ENCODE peak calls at places on chromosome 14, in five cellular contexts. X, L, O, T and V are unnamed samples.

GRCh38 chr14:101201535-101202125 is 298.1 kb upstream of the RTL1 start:
- DNase-seq in O (no peak), X (no peak), L (no peak), T (no peak), V (no peak)

GRCh38 chr14:72646861-72647528 is 246.9 kb downstream of the DPF3 start:
- DNase-seq in L (no peak), O (no peak), X (no peak), T (no peak), V (no peak)

GRCh38 chr14:97916669-97917068 is 1119.5 kb downstream of the VRK1 start:
- DNase-seq in L (no peak), X (no peak), T (no peak), O (no peak), V (no peak)

GRCh38 chr14:76546426-76547221 is 170.7 kb downstream of the ESRRB start:
- DNase-seq in X (peak), T (peak), O (no peak), L (peak), V (peak)

GRCh38 chr14:65103150-65103760 is 938 bp upstream of the MAX start:
- DNase-seq in X (peak), T (no peak), O (no peak), L (peak), V (peak)

GRCh38 chr14:35416108-35416750 is 11.7 kb upstream of the NFKBIA start:
- DNase-seq in T (no peak), O (peak), X (no peak), L (no peak), V (no peak)

GRCh38 chr14:76720382-76720813 is 40.9 kb upstream of the VASH1 start:
- DNase-seq in O (peak), X (peak), T (peak), L (peak), V (no peak)

GRCh38 chr14:75604979-75605825 is 26.8 kb downstream of the FLVCR2 start:
- DNase-seq in O (no peak), L (no peak), X (no peak), T (peak), V (no peak)

GRCh38 chr14:64478634-64479250 is 13.4 kb downstream of the AKAP5 start:
- DNase-seq in L (no peak), X (peak), O (no peak), T (no peak), V (peak)

GRCh38 chr14:96037891-96038557 is 1.1 kb upstream of the C14orf132 start:
- DNase-seq in T (no peak), L (no peak), X (peak), O (no peak), V (peak)

GRCh38 chr14:63204407-63205280 is at the start of gene RHOJ:
- DNase-seq in T (no peak), X (no peak), O (no peak), L (no peak), V (no peak)

GRCh38 chr14:30450620-30451019 is 108.3 kb upstream of the G2E3 start:
- DNase-seq in X (no peak), T (no peak), L (no peak), O (no peak), V (no peak)

GRCh38 chr14:100899841-100900771 is 3.4 kb downstream of the RTL1 start:
- DNase-seq in X (peak), T (peak), O (no peak), L (peak), V (no peak)

GRCh38 chr14:36451346-36452065 is 68.5 kb downstream of the NKX2-1 start:
- DNase-seq in O (no peak), L (no peak), X (no peak), T (no peak), V (no peak)

GRCh38 chr14:67525389-67525788 is 7.7 kb upstream of the PLEKHH1 start:
- DNase-seq in O (no peak), X (no peak), L (no peak), T (no peak), V (no peak)

GRCh38 chr14:98144964-98145363 is 1127.0 kb downstream of the BCL11B start:
- DNase-seq in X (no peak), T (no peak), O (no peak), L (no peak), V (no peak)

GRCh38 chr14:63760014-63760413 is 32.1 kb upstream of the SGPP1 start:
- DNase-seq in O (no peak), L (no peak), T (no peak), X (no peak), V (no peak)

GRCh38 chr14:75725481-75725880 is 64.4 kb downstream of the TTLL5 start:
- DNase-seq in O (no peak), X (no peak), T (no peak), L (no peak), V (no peak)

GRCh38 chr14:59391388-59391787 is 73.8 kb downstream of the GPR135 start:
- DNase-seq in O (no peak), L (no peak), T (no peak), X (no peak), V (no peak)

GRCh38 chr14:77238356-77238755 is 32.6 kb downstream of the NGB start:
- DNase-seq in T (no peak), O (no peak), X (no peak), L (no peak), V (no peak)

GRCh38 chr14:20631821-20632389 is 9.6 kb downstream of the OR6S1 start:
- DNase-seq in O (no peak), T (peak), L (peak), X (peak), V (peak)

GRCh38 chr14:93536945-93537344 is 106.2 kb downstream of the UNC79 start:
- DNase-seq in X (peak), O (no peak), L (peak), T (no peak), V (peak)

GRCh38 chr14:70641548-70642312 is at the start of gene TTC9:
- DNase-seq in T (peak), X (peak), L (no peak), O (no peak), V (no peak)

GRCh38 chr14:91223028-91223783 is 21.3 kb downstream of the GPR68 start:
- DNase-seq in T (no peak), X (no peak), O (no peak), L (no peak), V (no peak)

GRCh38 chr14:76500011-76500410 is 124.1 kb downstream of the ESRRB start:
- DNase-seq in X (no peak), L (no peak), T (no peak), O (no peak), V (no peak)

GRCh38 chr14:54784060-54784459 is 118.6 kb downstream of the GCH1 start:
- DNase-seq in T (no peak), L (no peak), X (no peak), O (no peak), V (no peak)

GRCh38 chr14:81400852-81401251 is 728 bp upstream of the STON2 start:
- DNase-seq in O (no peak), T (no peak), X (no peak), L (no peak), V (peak)

GRCh38 chr14:91996951-91997371 is 42.9 kb downstream of the TRIP11 start:
- DNase-seq in O (no peak), L (peak), T (peak), X (peak), V (peak)

GRCh38 chr14:104913413-104913812 is 11.3 kb upstream of the PLD4 start:
- DNase-seq in T (no peak), L (no peak), X (no peak), O (no peak), V (no peak)

GRCh38 chr14:90276627-90277367 is 20.4 kb downstream of the PSMC1 start:
- DNase-seq in X (no peak), L (no peak), O (no peak), T (no peak), V (no peak)

GRCh38 chr14:72961579-72962335 is 35.5 kb downstream of the DCAF4 start:
- DNase-seq in T (no peak), X (no peak), O (no peak), L (no peak), V (peak)

GRCh38 chr14:83799230-83799629 is 1730.7 kb upstream of the FLRT2 start:
- DNase-seq in O (no peak), X (no peak), L (no peak), T (no peak), V (no peak)

GRCh38 chr14:20223410-20223809 is at the start of gene OR11H6:
- DNase-seq in X (no peak), T (no peak), O (no peak), L (no peak), V (no peak)

GRCh38 chr14:77033622-77034521 is 5.4 kb upstream of the IRF2BPL start:
- DNase-seq in T (no peak), L (peak), O (peak), X (peak), V (peak)

GRCh38 chr14:91284791-91285548 is 40.5 kb upstream of the GPR68 start:
- DNase-seq in O (no peak), L (no peak), T (no peak), X (peak), V (no peak)

GRCh38 chr14:61575751-61576150 is 119.6 kb upstream of the HIF1A start:
- DNase-seq in X (no peak), L (no peak), O (no peak), T (no peak), V (no peak)

GRCh38 chr14:61577506-61577931 is 117.8 kb upstream of the HIF1A start:
- DNase-seq in T (no peak), O (no peak), X (peak), L (no peak), V (no peak)

GRCh38 chr14:61581955-61582615 is 113.2 kb upstream of the HIF1A start:
- DNase-seq in L (no peak), T (no peak), X (no peak), O (no peak), V (no peak)

GRCh38 chr14:61581340-61581739 is 114.0 kb upstream of the HIF1A start:
- DNase-seq in O (no peak), T (no peak), L (peak), X (no peak), V (no peak)

GRCh38 chr14:61578745-61579144 is 116.6 kb upstream of the HIF1A start:
- DNase-seq in O (no peak), L (no peak), X (no peak), T (no peak), V (no peak)
- TF ChIP-seq SMC3 in O (no peak), L (no peak), X (no peak), T (no peak), V (no peak)

GRCh38 chr14:32980887-32981501 is 42.3 kb downstream of the NPAS3 start:
- DNase-seq in T (no peak), X (no peak), O (no peak), L (no peak), V (no peak)
- TF ChIP-seq REST in T (no peak), X (no peak), O (no peak), L (no peak), V (no peak)

DNA sequence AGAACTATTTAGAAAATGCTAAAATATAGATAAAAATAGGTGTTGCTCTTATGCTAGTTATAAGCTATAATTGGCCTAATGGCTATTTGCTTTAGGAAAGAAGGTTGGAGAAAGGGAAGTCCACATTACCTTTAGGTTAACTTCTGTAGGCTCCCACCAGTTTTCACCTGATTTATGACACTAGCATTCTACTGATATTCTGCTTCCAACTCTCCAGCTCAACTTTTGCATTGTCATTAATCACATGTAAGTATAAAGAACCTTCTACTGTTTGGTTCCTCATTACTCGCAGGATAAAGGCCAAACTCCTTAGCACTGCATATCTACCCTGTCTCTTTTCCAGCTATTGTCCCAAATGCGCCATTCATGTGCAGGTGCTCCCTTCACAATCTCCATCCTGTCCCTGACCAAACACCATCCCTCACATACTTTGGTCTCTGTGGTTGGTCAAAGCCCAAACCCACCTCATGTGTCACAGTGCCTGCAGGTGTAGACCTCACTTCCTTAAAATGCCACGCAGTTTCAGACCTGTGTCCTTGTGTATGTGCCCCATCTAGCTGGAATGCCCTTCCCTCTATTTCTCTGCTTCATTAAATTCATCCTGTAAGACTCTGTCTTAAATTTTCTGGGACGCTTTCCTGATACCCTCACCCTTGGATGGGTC is 3.3 kb downstream of the DDHD1 start:
- DNase-seq in X (no peak), O (no peak), L (no peak), T (peak), V (no peak)
- TF ChIP-seq USF2 in X (no peak), O (no peak), L (no peak), T (no peak), V (no peak)

GRCh38 chr14:24741871-24742270 is 107.9 kb upstream of the GZMB start:
- DNase-seq in L (no peak), O (no peak), X (no peak), T (no peak), V (no peak)
- TF ChIP-seq SMC3 in L (no peak), O (no peak), X (no peak), T (no peak), V (no peak)

GRCh38 chr14:51789631-51790030 is 70.8 kb upstream of the GNG2 start:
- DNase-seq in O (no peak), L (no peak), X (no peak), T (no peak), V (no peak)

GRCh38 chr14:51787352-51787751 is 73.1 kb upstream of the GNG2 start:
- DNase-seq in O (no peak), L (no peak), T (no peak), X (no peak), V (no peak)

DNA sequence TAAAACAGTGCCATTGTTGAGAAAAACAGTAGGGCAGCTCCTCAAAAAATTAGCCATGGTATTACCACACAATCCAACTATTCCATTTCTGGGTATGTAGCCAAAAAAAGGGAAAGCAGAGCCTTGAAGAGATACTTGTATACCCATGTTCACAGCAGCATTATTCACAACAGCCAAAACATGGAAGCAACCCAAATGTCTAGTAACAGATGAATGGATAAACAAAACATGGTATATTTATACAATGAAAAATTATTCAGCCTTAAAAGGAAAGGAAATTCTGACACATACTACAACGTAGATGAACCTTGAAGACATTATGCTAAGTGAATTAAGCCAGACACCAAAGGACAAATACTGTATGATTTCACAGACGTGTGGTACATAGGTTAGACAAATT is 67.6 kb upstream of the GNG2 start:
- DNase-seq in T (no peak), X (no peak), O (no peak), L (no peak), V (no peak)
- TF ChIP-seq REST in T (no peak), X (no peak), O (no peak), L (no peak), V (no peak)

GRCh38 chr14:37553935-37554550 is 41.0 kb downstream of the FOXA1 start:
- DNase-seq in T (no peak), O (no peak), X (no peak), L (peak), V (no peak)

GRCh38 chr14:37563189-37563588 is 31.9 kb downstream of the FOXA1 start:
- DNase-seq in O (no peak), X (no peak), T (no peak), L (no peak), V (no peak)

GRCh38 chr14:37558740-37559139 is 36.3 kb downstream of the FOXA1 start:
- DNase-seq in X (no peak), T (no peak), O (no peak), L (no peak), V (no peak)

DNA sequence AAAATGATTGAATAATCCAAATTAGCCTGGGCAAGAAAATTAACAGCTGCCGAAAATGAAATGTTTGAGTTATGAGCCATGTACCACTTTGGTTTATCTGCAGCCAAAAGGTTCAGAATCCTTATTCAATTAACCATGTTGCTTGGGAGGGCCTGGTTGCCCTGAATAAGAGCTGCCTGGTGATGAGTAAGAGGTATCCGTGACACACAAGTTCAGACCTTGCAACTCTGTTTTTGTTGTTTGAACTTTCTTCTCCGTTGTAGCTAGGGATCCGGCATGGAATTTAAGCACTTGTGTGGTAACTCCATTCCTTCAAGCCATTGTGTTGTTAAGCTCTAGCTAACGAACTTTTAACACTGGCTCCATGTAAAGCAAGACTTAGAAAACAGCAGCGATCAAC is 35.7 kb downstream of the FOXA1 start:
- DNase-seq in X (no peak), O (no peak), L (no peak), T (no peak), V (no peak)
- TF ChIP-seq USF2 in X (no peak), O (no peak), L (no peak), T (no peak), V (no peak)

GRCh38 chr14:103753809-103754208 is 38.2 kb downstream of the ZFYVE21 start:
- DNase-seq in O (no peak), T (no peak), L (no peak), X (no peak), V (no peak)
- TF ChIP-seq SMC3 in O (no peak), T (no peak), L (no peak), X (no peak), V (no peak)

GRCh38 chr14:68780358-68781160 is 12.3 kb downstream of the ZFP36L1 start:
- DNase-seq in X (no peak), L (no peak), T (peak), O (no peak), V (peak)

GRCh38 chr14:68779761-68780323 is 13.0 kb downstream of the ZFP36L1 start:
- DNase-seq in O (no peak), T (no peak), X (no peak), L (peak), V (peak)

GRCh38 chr14:68782091-68782981 is 10.5 kb downstream of the ZFP36L1 start:
- DNase-seq in O (no peak), L (no peak), X (no peak), T (no peak), V (no peak)

GRCh38 chr14:68783408-68784297 is 9.2 kb downstream of the ZFP36L1 start:
- DNase-seq in O (no peak), L (peak), X (no peak), T (no peak), V (no peak)

DNA sequence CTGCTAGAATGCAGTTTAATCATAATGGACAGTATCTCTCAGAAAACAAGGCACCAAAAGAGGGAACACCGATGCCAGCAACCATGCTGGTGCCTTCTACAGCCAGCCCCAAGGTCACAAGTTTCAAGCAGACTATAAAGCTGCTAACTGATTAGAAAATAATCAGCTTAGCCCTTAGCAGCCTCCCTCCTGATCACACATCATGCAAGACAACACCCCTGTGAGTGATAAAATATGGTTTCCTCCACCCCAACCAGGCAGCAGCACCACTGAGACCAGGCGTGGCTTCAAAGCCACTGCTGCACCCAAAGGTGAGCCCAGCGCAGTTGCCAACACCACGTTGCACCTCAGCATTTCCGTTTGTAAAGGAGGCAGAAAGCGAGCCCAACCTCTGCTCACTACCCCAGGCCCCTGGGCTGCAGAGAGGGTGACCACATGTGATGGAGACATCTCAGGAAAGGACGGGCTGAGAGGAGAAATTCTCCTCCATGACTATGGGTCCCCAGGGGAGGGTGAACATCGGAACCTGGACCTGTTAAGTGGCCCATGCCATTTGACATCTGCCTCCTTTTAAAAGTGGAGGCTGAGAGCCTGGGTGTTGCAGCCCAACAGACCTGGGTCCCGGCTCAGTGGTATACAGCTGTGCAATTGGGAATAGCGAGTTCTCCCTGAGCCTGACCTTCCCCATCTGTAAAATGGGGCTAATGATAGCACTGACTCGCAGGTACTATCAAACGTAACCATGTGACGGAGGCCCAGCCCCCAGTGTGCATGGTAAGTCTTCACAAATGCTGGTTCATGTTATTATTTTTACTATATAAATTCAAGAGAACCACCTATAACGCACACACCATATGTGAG is 11.5 kb downstream of the ZFP36L1 start:
- DNase-seq in X (no peak), L (no peak), T (peak), O (no peak), V (no peak)
- TF ChIP-seq REST in X (no peak), L (no peak), T (no peak), O (no peak), V (no peak)

GRCh38 chr14:27184371-27184901 is 586.6 kb upstream of the NOVA1 start:
- DNase-seq in O (no peak), X (no peak), T (no peak), L (no peak), V (no peak)
- TF ChIP-seq USF2 in O (no peak), X (no peak), T (no peak), L (no peak), V (no peak)